ENCODE peak calls at places on chromosomes 5 and 9, in eight cellular contexts. H is uterus; E is DND-41; I is lower leg skin; A is progenitor cell of endocrine pancreas; Y is HL-60; J is activated CD8-positive, alpha-beta T cell treated with anti-CD3 and anti-CD28 coated beads for 36 hours; B is fibroblast of pulmonary artery. Q is an unnamed sample.

GRCh38 chr5:135880278-135880677 is 15.4 kb downstream of the IL9 start:
- DNase-seq in H (no peak), E (peak; percentile 16), I (no peak), A (no peak), Y (no peak), J (peak; percentile 34), B (no peak), Q (no peak)

GRCh38 chr9:19127881-19128719 is 808 bp upstream of the PLIN2 start:
- DNase-seq in H (peak; percentile 36), E (peak; percentile 54), I (peak; percentile 53), A (peak; percentile 11), Y (no peak), J (peak; percentile 52), B (no peak), Q (no peak)

GRCh38 chr5:36079200-36079761 is 12.6 kb upstream of the UGT3A2 start:
- DNase-seq in H (no peak), E (peak; percentile 60), I (no peak), A (no peak), Y (no peak), J (peak; percentile 44), B (peak; percentile 67), Q (peak; percentile 72)

GRCh38 chr5:75435101-75435500 is 76.3 kb downstream of the CERT1 start:
- DNase-seq in H (no peak), E (no peak), I (no peak), A (no peak), Y (no peak), J (no peak), B (no peak), Q (no peak)

GRCh38 chr5:86968311-86968753 is 299.4 kb upstream of the RASA1 start:
- DNase-seq in H (no peak), E (peak; percentile 4), I (no peak), A (no peak), Y (no peak), J (no peak), B (peak; percentile 85), Q (peak; percentile 2)

GRCh38 chr5:31220968-31221367 is 27.5 kb downstream of the CDH6 start:
- DNase-seq in H (no peak), E (no peak), I (no peak), A (peak; percentile 11), Y (no peak), J (no peak), B (no peak), Q (no peak)

GRCh38 chr5:176647870-176648466 is 684 bp downstream of the TSPAN17 start:
- DNase-seq in H (peak; percentile 65), E (no peak), I (peak; percentile 43), A (no peak), Y (no peak), J (no peak), B (peak; percentile 23), Q (peak; percentile 28)

GRCh38 chr5:151164687-151165392 is 7.3 kb upstream of the ANXA6 start:
- DNase-seq in H (peak; percentile 82), E (peak; percentile 87), I (peak; percentile 77), A (peak; percentile 67), Y (no peak), J (peak; percentile 89), B (peak; percentile 87), Q (peak; percentile 73)

GRCh38 chr9:2655411-2655901 is 33.9 kb downstream of the VLDLR start:
- DNase-seq in H (no peak), E (peak; percentile 63), I (no peak), A (no peak), Y (peak; percentile 41), J (peak; percentile 69), B (peak; percentile 82), Q (peak; percentile 29)

GRCh38 chr5:171311698-171312083 is 2.6 kb downstream of the TLX3 start:
- DNase-seq in H (no peak), E (no peak), I (no peak), A (no peak), Y (no peak), J (no peak), B (no peak), Q (no peak)

GRCh38 chr9:135909371-135909770 is 2.0 kb upstream of the CAMSAP1 start:
- DNase-seq in H (no peak), E (no peak), I (no peak), A (no peak), Y (no peak), J (no peak), B (no peak), Q (no peak)

GRCh38 chr9:95116820-95117204 is 200.7 kb downstream of the FANCC start:
- DNase-seq in H (peak; percentile 30), E (no peak), I (no peak), A (no peak), Y (no peak), J (no peak), B (peak; percentile 21), Q (no peak)

GRCh38 chr9:88090151-88090581 is 48.1 kb downstream of the SPATA31C2 start:
- DNase-seq in H (peak; percentile 36), E (no peak), I (no peak), A (no peak), Y (no peak), J (no peak), B (peak; percentile 80), Q (no peak)

GRCh38 chr9:124321416-124321815 is 63.7 kb downstream of the NEK6 start:
- DNase-seq in H (no peak), E (no peak), I (no peak), A (no peak), Y (no peak), J (no peak), B (no peak), Q (no peak)

GRCh38 chr5:53874409-53874808 is 314.0 kb downstream of the NDUFS4 start:
- DNase-seq in H (no peak), E (peak; percentile 10), I (no peak), A (no peak), Y (no peak), J (peak; percentile 11), B (peak; percentile 38), Q (no peak)

GRCh38 chr9:104412238-104412637 is 91.8 kb upstream of the OR13F1 start:
- DNase-seq in H (no peak), E (no peak), I (no peak), A (no peak), Y (no peak), J (no peak), B (no peak), Q (no peak)

DNA sequence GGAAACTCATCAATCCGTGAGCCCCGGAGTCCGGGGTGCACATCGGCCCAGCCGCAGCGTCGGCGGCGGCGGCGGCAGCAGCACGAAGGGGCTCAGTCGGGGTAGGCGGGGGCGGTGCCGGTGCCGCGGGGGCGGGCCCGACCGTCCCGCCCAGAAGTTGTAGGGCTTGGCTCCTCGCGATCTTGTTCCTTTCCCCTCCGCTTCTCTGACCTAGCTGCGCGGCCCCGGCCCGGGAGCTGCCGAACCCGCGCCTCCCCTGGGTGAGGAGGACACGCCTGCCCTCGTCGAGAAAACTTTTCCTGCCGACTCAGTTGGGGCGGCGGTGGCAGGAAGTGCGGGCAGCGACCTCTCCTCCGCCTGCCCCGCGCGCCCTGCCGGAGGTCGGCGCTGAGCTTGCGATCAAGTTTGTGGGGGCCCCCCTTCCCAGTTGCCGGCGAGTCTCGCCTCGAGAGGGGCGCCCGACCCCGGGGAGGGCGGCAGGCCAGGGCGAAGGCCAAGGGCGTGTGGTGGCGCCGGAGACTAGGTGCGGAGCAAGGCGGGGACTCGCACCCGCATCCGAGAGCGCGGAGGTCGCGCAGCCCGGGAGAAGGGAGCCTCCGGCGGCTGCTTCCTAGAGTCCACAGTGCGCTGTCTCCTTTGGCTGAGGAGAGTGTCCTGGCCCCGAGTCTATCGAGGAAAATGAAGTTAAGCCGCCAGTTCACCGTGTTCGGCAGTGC is at the start of gene MAN2A1:
- DNase-seq in H (peak; percentile 70), E (peak; percentile 89), I (peak; percentile 77), A (peak; percentile 52), Y (no peak), J (peak; percentile 74), B (peak; percentile 71), Q (peak; percentile 77)
- TF ChIP-seq CTCF in H (peak; percentile 20), E (peak; percentile 24), I (no peak), A (peak; percentile 24), Y (no peak), J (no peak), B (peak; percentile 3), Q (no peak)

GRCh38 chr5:132003982-132004381 is 7.5 kb downstream of the ACSL6 start:
- DNase-seq in H (no peak), E (no peak), I (no peak), A (no peak), Y (no peak), J (no peak), B (no peak), Q (no peak)

GRCh38 chr5:132003170-132003744 is 8.2 kb downstream of the ACSL6 start:
- DNase-seq in H (no peak), E (no peak), I (no peak), A (no peak), Y (no peak), J (no peak), B (peak; percentile 20), Q (no peak)

GRCh38 chr5:132000677-132001453 is 10.6 kb downstream of the ACSL6 start:
- DNase-seq in H (no peak), E (peak; percentile 80), I (no peak), A (no peak), Y (no peak), J (peak; percentile 59), B (no peak), Q (no peak)

GRCh38 chr5:132001647-132002561 is 9.6 kb downstream of the ACSL6 start:
- DNase-seq in H (no peak), E (no peak), I (no peak), A (no peak), Y (no peak), J (no peak), B (peak; percentile 17), Q (no peak)

DNA sequence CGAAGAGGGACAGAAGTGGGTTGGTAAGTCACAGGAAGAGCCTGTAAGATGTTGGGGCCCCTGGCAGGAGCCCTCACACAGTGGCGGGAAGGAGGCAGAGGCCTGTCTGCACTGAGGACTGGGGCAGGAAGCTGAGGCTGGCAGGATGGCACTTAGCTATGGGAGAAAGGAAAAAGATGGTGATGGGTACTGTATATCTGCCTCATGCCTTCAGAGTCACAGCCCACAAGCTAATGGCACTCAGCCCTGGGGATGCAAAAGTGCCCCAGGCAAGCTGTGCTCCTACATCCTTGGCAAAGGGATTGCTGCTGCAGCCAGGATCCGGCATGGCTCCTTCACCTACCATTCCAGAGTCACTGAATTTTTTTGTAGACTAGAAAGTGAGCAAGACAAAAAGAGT is 8.8 kb downstream of the ACSL6 start:
- DNase-seq in H (no peak), E (no peak), I (no peak), A (no peak), Y (no peak), J (no peak), B (no peak), Q (no peak)
- TF ChIP-seq CTCF in H (no peak), E (no peak), I (no peak), A (no peak), Y (no peak), J (no peak), B (no peak), Q (no peak)

DNA sequence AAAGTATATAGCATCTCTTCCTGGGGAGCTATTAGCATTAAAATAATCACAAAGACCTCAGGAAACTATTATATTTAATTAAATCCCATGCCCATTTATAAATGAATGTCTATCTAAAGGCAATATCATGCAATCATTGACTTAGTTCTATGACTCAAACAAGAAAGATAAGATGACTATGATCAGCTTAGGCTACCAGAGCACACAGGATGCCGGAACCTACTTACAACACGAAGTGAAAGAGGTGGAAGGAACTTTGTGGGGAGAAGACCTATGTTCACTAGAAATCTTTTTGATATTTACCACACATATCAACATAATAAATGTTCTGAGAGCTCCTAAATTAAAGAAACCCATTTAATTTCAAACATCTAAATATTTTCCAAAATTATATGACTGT is 344.2 kb upstream of the CYLC2 start:
- DNase-seq in H (no peak), E (no peak), I (no peak), A (no peak), Y (no peak), J (no peak), B (no peak), Q (no peak)
- TF ChIP-seq CTCF in H (no peak), E (no peak), I (no peak), A (no peak), Y (no peak), J (no peak), B (no peak), Q (no peak)

GRCh38 chr5:42520957-42521356 is 97.7 kb downstream of the GHR start:
- DNase-seq in H (no peak), E (no peak), I (no peak), A (no peak), Y (no peak), J (no peak), B (no peak), Q (no peak)
- TF ChIP-seq CTCF in H (no peak), E (no peak), I (no peak), A (no peak), Y (no peak), J (no peak), B (no peak), Q (no peak)